ENCODE peak calls at places on chromosome 9, in five cellular contexts. K is uterus, M is tibial nerve, Z is IMR-90, A is upper lobe of right lung. U is an unnamed sample. For H3K36me3, the result is how much of the 10 kb centered on the place peaks cover.

GRCh38 chr9:11148189-11148588 is 535.4 kb upstream of the PTPRD start:
- DNase-seq in K (no peak), M (no peak), Z (no peak), A (no peak), U (no peak)

GRCh38 chr9:93084471-93084881 is 11.5 kb upstream of the CARD19 start:
- DNase-seq in K (no peak), M (no peak), Z (no peak), A (peak), U (no peak)

GRCh38 chr9:108108802-108109448 is 619.4 kb upstream of the KLF4 start:
- DNase-seq in K (no peak), M (no peak), Z (peak), A (no peak), U (no peak)

GRCh38 chr9:107119294-107119693 is 163.8 kb upstream of the RAD23B start:
- DNase-seq in K (no peak), M (no peak), Z (no peak), A (no peak), U (no peak)

GRCh38 chr9:98430535-98430934 is 175.1 kb upstream of the TBC1D2 start:
- DNase-seq in K (no peak), M (no peak), Z (peak), A (no peak), U (no peak)

GRCh38 chr9:81849631-81850259 is 78.5 kb upstream of the SPATA31D4 start:
- DNase-seq in K (no peak), M (no peak), Z (no peak), A (no peak), U (no peak)

GRCh38 chr9:112200699-112201098 is 25.6 kb upstream of the SUSD1 start:
- DNase-seq in K (no peak), M (no peak), Z (no peak), A (no peak), U (no peak)

GRCh38 chr9:89319015-89319905 is 960 bp downstream of the SECISBP2 start:
- DNase-seq in K (no peak), M (no peak), Z (no peak), A (no peak), U (no peak)

GRCh38 chr9:129278391-129279237 is 100.6 kb upstream of the IER5L start:
- DNase-seq in K (no peak), M (peak), Z (no peak), A (peak), U (peak)

GRCh38 chr9:77673912-77674791 is 26.0 kb upstream of the GNA14 start:
- DNase-seq in K (no peak), M (no peak), Z (peak), A (no peak), U (no peak)

GRCh38 chr9:126057869-126058467 is 268.7 kb upstream of the MVB12B start:
- DNase-seq in K (no peak), M (no peak), Z (no peak), A (no peak), U (no peak)

GRCh38 chr9:91580136-91580535 is 156.5 kb upstream of the NFIL3 start:
- DNase-seq in K (no peak), M (no peak), Z (peak), A (no peak), U (no peak)

GRCh38 chr9:19643875-19644274 is 145.0 kb downstream of the SLC24A2 start:
- DNase-seq in K (no peak), M (no peak), Z (no peak), A (no peak), U (no peak)

GRCh38 chr9:111661150-111661801 is at the start of gene GNG10:
- DNase-seq in K (peak), M (no peak), Z (peak), A (peak), U (peak)

GRCh38 chr9:29297592-29297991 is 1724.3 kb upstream of the C9orf72 start:
- DNase-seq in K (no peak), M (no peak), Z (no peak), A (no peak), U (no peak)

GRCh38 chr9:137727716-137728115 is 108.9 kb downstream of the EHMT1 start:
- DNase-seq in K (no peak), M (no peak), Z (no peak), A (no peak), U (no peak)

GRCh38 chr9:94818196-94818541 is 91.7 kb downstream of the AOPEP start:
- DNase-seq in K (no peak), M (no peak), Z (no peak), A (no peak), U (no peak)

GRCh38 chr9:7241694-7242093 is 483.9 kb downstream of the KDM4C start:
- DNase-seq in K (no peak), M (no peak), Z (no peak), A (no peak), U (no peak)

DNA sequence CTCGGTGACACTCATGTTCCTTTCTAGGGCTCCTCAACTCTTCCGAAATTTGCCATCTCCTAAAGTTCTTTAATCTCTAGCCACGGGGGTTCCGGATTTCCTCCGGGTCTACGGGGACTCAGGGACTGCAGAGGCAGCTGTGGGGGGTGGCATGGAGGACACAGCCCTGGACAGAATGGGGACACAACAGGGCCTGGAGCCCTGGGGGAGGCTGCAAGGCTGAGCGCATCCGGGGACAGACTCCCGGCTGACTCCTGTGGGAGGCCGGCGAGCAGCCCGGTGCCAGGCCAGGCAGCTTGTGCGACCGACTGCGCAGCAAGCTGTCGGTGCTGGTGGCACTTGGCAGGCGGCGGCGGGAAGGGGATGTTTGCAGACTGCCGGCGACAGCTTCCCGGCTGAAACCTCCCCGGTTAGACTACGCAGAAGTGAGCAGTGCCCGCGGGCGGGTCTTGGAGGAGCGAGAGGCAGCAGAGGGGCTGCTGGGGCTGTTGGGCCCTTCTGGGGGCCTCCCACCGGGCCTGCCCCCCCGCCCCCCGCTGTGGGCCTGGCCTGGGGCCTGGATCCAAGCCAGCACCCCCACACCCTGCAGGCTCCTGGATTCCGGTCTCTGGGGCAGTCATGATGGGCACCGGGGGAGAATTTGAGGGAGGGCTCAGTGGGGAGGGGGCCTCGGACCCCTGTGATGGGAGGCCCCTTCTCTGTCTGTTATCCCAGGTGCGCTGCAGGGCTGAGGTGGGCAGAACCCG is 28.7 kb upstream of the UBAC1 start:
- DNase-seq in K (no peak), M (no peak), Z (no peak), A (peak), U (peak)
- TF ChIP-seq CTCF in K (no peak), M (no peak), Z (no peak), A (no peak), U (no peak)

GRCh38 chr9:124894035-124894740 is 32.3 kb downstream of the ARPC5L start:
- DNase-seq in K (no peak), M (no peak), Z (no peak), A (no peak), U (no peak)
- H3K36me3 ChIP-seq in K (under half), M (under half), Z (under half), A (half or more), U (under half)

DNA sequence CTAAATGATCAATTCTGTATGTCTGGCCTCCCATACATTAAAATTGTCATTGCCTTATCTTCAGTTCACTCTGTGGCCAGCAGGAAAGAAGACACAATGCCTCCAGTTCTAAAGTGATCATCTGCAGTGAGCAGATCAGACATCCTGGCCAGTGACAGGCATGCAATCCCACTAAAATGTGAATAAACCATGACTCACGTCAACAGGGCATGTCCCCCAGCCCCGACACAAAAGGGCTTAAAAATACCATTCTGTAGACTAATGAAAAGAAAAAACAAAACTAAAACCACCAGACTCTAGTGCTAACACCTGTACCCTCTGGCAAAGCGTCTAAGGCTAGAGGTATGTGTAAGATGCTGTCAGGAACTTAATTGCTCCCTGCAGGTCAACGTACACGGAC is 38.5 kb downstream of the DDX31 start:
- DNase-seq in K (no peak), M (no peak), Z (peak), A (no peak), U (no peak)
- TF ChIP-seq CTCF in K (no peak), M (no peak), Z (no peak), A (no peak), U (no peak)

GRCh38 chr9:131449276-131449675 is 53.4 kb upstream of the POMT1 start:
- DNase-seq in K (no peak), M (no peak), Z (no peak), A (no peak), U (no peak)
- H3K36me3 ChIP-seq in K (under half), M (under half), Z (half or more), A (half or more), U (under half)

U was measured in pancreas.